ENCODE peak calls at places on chromosomes 7 and 10, in four cellular contexts. E is HepG2, G is A549, A is K562. O is an unnamed sample.

GRCh38 chr7:151755131-151755787 is 121.7 kb downstream of the PRKAG2 start:
- ATAC-seq in A (no peak), G (no peak), E (no peak), O (peak)

GRCh38 chr10:103445767-103446567 is 6.2 kb downstream of the CALHM2 start:
- ATAC-seq in E (no peak), A (no peak), G (no peak), O (peak)

GRCh38 chr7:94301024-94301588 is 93.6 kb upstream of the COL1A2 start:
- ATAC-seq in E (peak), G (peak), A (peak), O (peak)

GRCh38 chr10:122190553-122190952 is 80.5 kb upstream of the BTBD16 start:
- ATAC-seq in G (no peak), A (no peak), E (no peak), O (no peak)

GRCh38 chr7:13111230-13111629 is 423.8 kb downstream of the ARL4A start:
- ATAC-seq in A (no peak), E (no peak), G (no peak), O (no peak)

GRCh38 chr10:28391283-28391682 is 88.4 kb upstream of the MPP7 start:
- ATAC-seq in E (no peak), A (no peak), G (no peak), O (no peak)

GRCh38 chr10:22651276-22651980 is 63.0 kb downstream of the PIP4K2A start:
- ATAC-seq in E (no peak), A (no peak), G (no peak), O (no peak)

GRCh38 chr10:95341716-95342130 is 50.9 kb upstream of the PDLIM1 start:
- ATAC-seq in A (no peak), E (no peak), G (no peak), O (no peak)

GRCh38 chr7:31553636-31554035 is 39.7 kb downstream of the ITPRID1 start:
- ATAC-seq in E (no peak), G (no peak), A (no peak), O (no peak)

GRCh38 chr7:124651136-124651535 is 114.5 kb downstream of the GPR37 start:
- ATAC-seq in G (no peak), A (no peak), E (no peak), O (no peak)
- TF ChIP-seq EP300 in G (no peak), A (no peak), E (no peak), O (no peak)

GRCh38 chr10:61903184-61903990 is 1.9 kb downstream of the ARID5B start:
- ATAC-seq in G (peak), A (peak), E (peak), O (peak)
- TF ChIP-seq POLR2A in G (no peak), A (no peak), E (peak), O (peak)

GRCh38 chr7:8388257-8388625 is 45.2 kb upstream of the NXPH1 start:
- ATAC-seq in G (no peak), A (no peak), E (no peak), O (no peak)

GRCh38 chr7:8384901-8385300 is 48.5 kb upstream of the NXPH1 start:
- ATAC-seq in E (no peak), A (no peak), G (no peak), O (no peak)

GRCh38 chr7:8389898-8390642 is 43.3 kb upstream of the NXPH1 start:
- ATAC-seq in G (peak), A (peak), E (no peak), O (peak)

GRCh38 chr7:8386926-8387550 is 46.4 kb upstream of the NXPH1 start:
- ATAC-seq in A (peak), E (no peak), G (no peak), O (no peak)

DNA sequence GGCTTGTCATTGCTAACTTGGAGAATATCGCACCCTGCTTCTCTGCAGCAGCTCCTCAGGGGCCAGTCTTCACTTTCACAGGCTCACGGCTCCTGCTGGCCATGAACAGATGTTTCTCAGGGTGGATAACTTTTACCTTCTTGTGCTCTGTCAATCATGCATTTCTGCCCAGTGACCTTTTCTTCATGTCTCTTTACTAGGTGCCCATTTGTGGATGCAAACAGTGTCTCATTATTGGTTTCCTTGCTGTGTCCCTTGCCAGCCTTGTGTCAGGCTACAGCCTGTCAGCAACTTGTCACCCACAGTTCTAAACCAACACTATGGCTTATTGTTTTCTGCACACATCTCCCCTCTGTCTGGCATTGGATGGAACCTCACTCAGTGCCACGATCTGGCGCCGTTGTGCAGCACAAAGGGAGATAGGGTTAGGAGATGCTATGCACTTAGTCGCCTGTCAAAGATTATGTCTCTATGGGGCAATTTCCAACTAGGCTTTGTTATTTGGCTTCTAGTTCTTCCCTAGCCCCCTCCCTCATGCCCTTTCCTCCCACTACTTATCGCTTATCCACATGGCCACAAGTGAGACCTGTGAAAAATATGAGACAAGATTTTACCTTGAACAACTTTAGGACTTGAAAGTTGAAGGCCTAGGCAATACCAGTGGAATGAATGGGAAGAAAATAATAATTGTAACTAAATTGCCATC is 45.7 kb upstream of the NXPH1 start:
- ATAC-seq in A (peak), G (no peak), E (no peak), O (no peak)
- H3K27ac ChIP-seq in A (peak), G (no peak), E (no peak), O (no peak)

GRCh38 chr7:87933953-87934698 is at the start of gene ADAM22:
- ATAC-seq in G (peak), E (peak), A (peak), O (peak)
- TF ChIP-seq EP300 in G (no peak), E (no peak), A (no peak), O (no peak)

GRCh38 chr7:6402741-6403140 is 45.0 kb downstream of the DAGLB start:
- ATAC-seq in G (no peak), A (no peak), E (no peak), O (no peak)

GRCh38 chr7:6406121-6406520 is 41.6 kb downstream of the DAGLB start:
- ATAC-seq in G (no peak), A (no peak), E (no peak), O (no peak)

GRCh38 chr7:6401536-6401935 is 46.2 kb downstream of the DAGLB start:
- ATAC-seq in G (no peak), E (no peak), A (no peak), O (no peak)

GRCh38 chr7:6402041-6402440 is 45.7 kb downstream of the DAGLB start:
- ATAC-seq in E (no peak), A (no peak), G (no peak), O (no peak)

GRCh38 chr7:6403907-6404306 is 43.8 kb downstream of the DAGLB start:
- ATAC-seq in G (no peak), E (no peak), A (peak), O (no peak)
- TF ChIP-seq POLR2A in G (no peak), E (no peak), A (peak), O (no peak)

GRCh38 chr10:6305762-6306321 is 103.1 kb downstream of the PFKFB3 start:
- ATAC-seq in E (no peak), A (no peak), G (no peak), O (no peak)
- H3K27ac ChIP-seq in E (no peak), A (no peak), G (peak), O (no peak)

O was measured in gastroesophageal sphincter.